ENCODE peak calls at places on chromosomes 12 and 14, in seven cellular contexts. Y is activated CD4-positive, CD25-positive, alpha-beta regulatory T cell; V is MV-4-11; S is GM13977; M is CMK; E is RWPE1; Q is stimulated activated CD4-positive, alpha-beta T cell treated with anti-CD3 and anti-CD28 coated beads, TNF-alpha, amount 100 ng/mL, for 1 hour. A is an unnamed sample.

GRCh38 chr12:76444408-76444984 is 96.3 kb upstream of the BBS10 start:
- DNase-seq in Y (no peak), V (no peak), S (no peak), M (no peak), E (no peak), Q (no peak), A (no peak)

GRCh38 chr12:122869207-122869973 is 26.5 kb downstream of the VPS37B start:
- DNase-seq in Y (no peak), V (no peak), S (no peak), M (no peak), E (no peak), Q (no peak), A (no peak)

GRCh38 chr14:22657861-22658260 is 13.7 kb upstream of the OR6J1 start:
- DNase-seq in Y (no peak), V (peak), S (no peak), M (no peak), E (peak), Q (no peak), A (no peak)

GRCh38 chr12:51348116-51348515 is 1.6 kb upstream of the CELA1 start:
- DNase-seq in Y (no peak), V (no peak), S (no peak), M (no peak), E (no peak), Q (no peak), A (no peak)

GRCh38 chr14:89618309-89618708 is 201.3 kb upstream of the FOXN3 start:
- DNase-seq in Y (no peak), V (peak), S (no peak), M (no peak), E (no peak), Q (no peak), A (no peak)

GRCh38 chr12:80353254-80353653 is 90.8 kb upstream of the PTPRQ start:
- DNase-seq in Y (no peak), V (no peak), S (no peak), M (no peak), E (no peak), Q (no peak), A (no peak)

GRCh38 chr12:94792690-94793089 is 142.3 kb upstream of the TMCC3 start:
- DNase-seq in Y (no peak), V (peak), S (no peak), M (no peak), E (no peak), Q (no peak), A (no peak)

GRCh38 chr14:90693413-90693812 is 122.8 kb downstream of the TTC7B start:
- DNase-seq in Y (no peak), V (no peak), S (no peak), M (no peak), E (no peak), Q (no peak), A (no peak)

GRCh38 chr14:97524579-97525319 is 727.6 kb downstream of the VRK1 start:
- DNase-seq in Y (no peak), V (peak), S (no peak), M (no peak), E (no peak), Q (no peak), A (no peak)

GRCh38 chr12:795305-795704 is 42.9 kb downstream of the WNK1 start:
- DNase-seq in Y (no peak), V (no peak), S (no peak), M (peak), E (no peak), Q (peak), A (no peak)

GRCh38 chr12:109744991-109745942 is 31.6 kb downstream of the FAM222A start:
- DNase-seq in Y (no peak), V (peak), S (no peak), M (peak), E (no peak), Q (no peak), A (peak)

GRCh38 chr14:51726166-51726899 is 74.6 kb downstream of the FRMD6 start:
- DNase-seq in Y (no peak), V (no peak), S (no peak), M (no peak), E (no peak), Q (no peak), A (no peak)

GRCh38 chr12:120538281-120539156 is 4.4 kb downstream of the RNF10 start:
- DNase-seq in Y (no peak), V (peak), S (no peak), M (no peak), E (peak), Q (no peak), A (peak)

GRCh38 chr14:68939893-68940613 is 39.0 kb downstream of the ACTN1 start:
- DNase-seq in Y (no peak), V (no peak), S (no peak), M (no peak), E (peak), Q (no peak), A (peak)

GRCh38 chr14:60656755-60657608 is 7.7 kb upstream of the SIX1 start:
- DNase-seq in Y (no peak), V (peak), S (peak), M (peak), E (peak), Q (no peak), A (peak)

A was measured in Peyer's patch.